ENCODE peak calls at places on chromosomes 5 and 9, in nine cellular contexts. One of them, this sample, is unnamed.

GRCh38 chr9:35193762-35194161 is 32.0 kb downstream of the UNC13B start:
- DNase-seq in kidney tubule cell: no peak
- DNase-seq in GM12864: no peak
- DNase-seq in mucosa of descending colon: no peak
- DNase-seq in fibroblast of mammary gland: peak
- DNase-seq in dermis blood vessel endothelial cell: peak
- DNase-seq in activated T-helper 1 cell treated with anti-CD3 and anti-CD28 coated beads, Interleukin-12 subunit alpha, Interleukin-12 subunit beta, Interleukin-2, Interleukin-4 antibody, amounts not matched to agents 30 ng/mL and 10 ng/mL and 1 ng/mL, durations not matched to agents 14 hours and 24 hours and 36 hours: no peak
- DNase-seq in thyroid gland: no peak
- DNase-seq in transverse colon: no peak
- DNase-seq in this sample: no peak

GRCh38 chr5:156759156-156759555 is 90.9 kb upstream of the PPP1R2B start:
- DNase-seq in mucosa of descending colon: no peak
- DNase-seq in activated T-helper 1 cell treated with anti-CD3 and anti-CD28 coated beads, Interleukin-12 subunit alpha, Interleukin-12 subunit beta, Interleukin-2, Interleukin-4 antibody, amounts not matched to agents 30 ng/mL and 10 ng/mL and 1 ng/mL, durations not matched to agents 14 hours and 24 hours and 36 hours: no peak
- DNase-seq in transverse colon: no peak
- DNase-seq in GM12864: no peak
- DNase-seq in fibroblast of mammary gland: no peak
- DNase-seq in dermis blood vessel endothelial cell: no peak
- DNase-seq in kidney tubule cell: no peak
- DNase-seq in thyroid gland: no peak
- DNase-seq in this sample: no peak

GRCh38 chr5:157670662-157671591 is at the start of gene C5orf52:
- DNase-seq in thyroid gland: peak
- DNase-seq in dermis blood vessel endothelial cell: peak
- DNase-seq in transverse colon: peak
- DNase-seq in mucosa of descending colon: peak
- DNase-seq in fibroblast of mammary gland: peak
- DNase-seq in GM12864: peak
- DNase-seq in activated T-helper 1 cell treated with anti-CD3 and anti-CD28 coated beads, Interleukin-12 subunit alpha, Interleukin-12 subunit beta, Interleukin-2, Interleukin-4 antibody, amounts not matched to agents 30 ng/mL and 10 ng/mL and 1 ng/mL, durations not matched to agents 14 hours and 24 hours and 36 hours: no peak
- DNase-seq in kidney tubule cell: peak
- DNase-seq in this sample: no peak

GRCh38 chr9:87713278-87713989 is 12.5 kb upstream of the CTSL start:
- DNase-seq in kidney tubule cell: peak
- DNase-seq in mucosa of descending colon: peak
- DNase-seq in GM12864: no peak
- DNase-seq in dermis blood vessel endothelial cell: peak
- DNase-seq in fibroblast of mammary gland: peak
- DNase-seq in activated T-helper 1 cell treated with anti-CD3 and anti-CD28 coated beads, Interleukin-12 subunit alpha, Interleukin-12 subunit beta, Interleukin-2, Interleukin-4 antibody, amounts not matched to agents 30 ng/mL and 10 ng/mL and 1 ng/mL, durations not matched to agents 14 hours and 24 hours and 36 hours: peak
- DNase-seq in thyroid gland: peak
- DNase-seq in transverse colon: peak
- DNase-seq in this sample: peak

GRCh38 chr5:34767127-34767526 is 71.8 kb upstream of the TTC23L start:
- DNase-seq in activated T-helper 1 cell treated with anti-CD3 and anti-CD28 coated beads, Interleukin-12 subunit alpha, Interleukin-12 subunit beta, Interleukin-2, Interleukin-4 antibody, amounts not matched to agents 30 ng/mL and 10 ng/mL and 1 ng/mL, durations not matched to agents 14 hours and 24 hours and 36 hours: no peak
- DNase-seq in fibroblast of mammary gland: no peak
- DNase-seq in kidney tubule cell: no peak
- DNase-seq in transverse colon: no peak
- DNase-seq in dermis blood vessel endothelial cell: no peak
- DNase-seq in mucosa of descending colon: no peak
- DNase-seq in thyroid gland: no peak
- DNase-seq in GM12864: no peak
- DNase-seq in this sample: no peak

GRCh38 chr5:175691761-175692160 is 33.9 kb downstream of the HRH2 start:
- DNase-seq in fibroblast of mammary gland: no peak
- DNase-seq in dermis blood vessel endothelial cell: no peak
- DNase-seq in transverse colon: no peak
- DNase-seq in kidney tubule cell: no peak
- DNase-seq in mucosa of descending colon: no peak
- DNase-seq in thyroid gland: no peak
- DNase-seq in activated T-helper 1 cell treated with anti-CD3 and anti-CD28 coated beads, Interleukin-12 subunit alpha, Interleukin-12 subunit beta, Interleukin-2, Interleukin-4 antibody, amounts not matched to agents 30 ng/mL and 10 ng/mL and 1 ng/mL, durations not matched to agents 14 hours and 24 hours and 36 hours: no peak
- DNase-seq in GM12864: no peak
- DNase-seq in this sample: no peak

GRCh38 chr9:100427366-100428263 is 672 bp downstream of the MSANTD3 start:
- DNase-seq in GM12864: no peak
- DNase-seq in thyroid gland: peak
- DNase-seq in activated T-helper 1 cell treated with anti-CD3 and anti-CD28 coated beads, Interleukin-12 subunit alpha, Interleukin-12 subunit beta, Interleukin-2, Interleukin-4 antibody, amounts not matched to agents 30 ng/mL and 10 ng/mL and 1 ng/mL, durations not matched to agents 14 hours and 24 hours and 36 hours: peak
- DNase-seq in dermis blood vessel endothelial cell: peak
- DNase-seq in mucosa of descending colon: peak
- DNase-seq in kidney tubule cell: peak
- DNase-seq in transverse colon: peak
- DNase-seq in fibroblast of mammary gland: peak
- DNase-seq in this sample: no peak

GRCh38 chr5:175572922-175573321 is 84.9 kb upstream of the HRH2 start:
- DNase-seq in GM12864: no peak
- DNase-seq in fibroblast of mammary gland: peak
- DNase-seq in transverse colon: peak
- DNase-seq in kidney tubule cell: peak
- DNase-seq in activated T-helper 1 cell treated with anti-CD3 and anti-CD28 coated beads, Interleukin-12 subunit alpha, Interleukin-12 subunit beta, Interleukin-2, Interleukin-4 antibody, amounts not matched to agents 30 ng/mL and 10 ng/mL and 1 ng/mL, durations not matched to agents 14 hours and 24 hours and 36 hours: no peak
- DNase-seq in thyroid gland: no peak
- DNase-seq in mucosa of descending colon: no peak
- DNase-seq in dermis blood vessel endothelial cell: peak
- DNase-seq in this sample: no peak

GRCh38 chr5:35248843-35249780 is 18.8 kb upstream of the PRLR start:
- DNase-seq in transverse colon: no peak
- DNase-seq in thyroid gland: no peak
- DNase-seq in dermis blood vessel endothelial cell: no peak
- DNase-seq in fibroblast of mammary gland: no peak
- DNase-seq in mucosa of descending colon: no peak
- DNase-seq in GM12864: no peak
- DNase-seq in activated T-helper 1 cell treated with anti-CD3 and anti-CD28 coated beads, Interleukin-12 subunit alpha, Interleukin-12 subunit beta, Interleukin-2, Interleukin-4 antibody, amounts not matched to agents 30 ng/mL and 10 ng/mL and 1 ng/mL, durations not matched to agents 14 hours and 24 hours and 36 hours: no peak
- DNase-seq in kidney tubule cell: peak
- DNase-seq in this sample: no peak

GRCh38 chr5:171120986-171121622 is 187.9 kb upstream of the TLX3 start:
- DNase-seq in kidney tubule cell: no peak
- DNase-seq in transverse colon: no peak
- DNase-seq in thyroid gland: no peak
- DNase-seq in fibroblast of mammary gland: no peak
- DNase-seq in activated T-helper 1 cell treated with anti-CD3 and anti-CD28 coated beads, Interleukin-12 subunit alpha, Interleukin-12 subunit beta, Interleukin-2, Interleukin-4 antibody, amounts not matched to agents 30 ng/mL and 10 ng/mL and 1 ng/mL, durations not matched to agents 14 hours and 24 hours and 36 hours: no peak
- DNase-seq in GM12864: no peak
- DNase-seq in mucosa of descending colon: no peak
- DNase-seq in dermis blood vessel endothelial cell: no peak
- DNase-seq in this sample: no peak

GRCh38 chr9:119004618-119004990 is 364.6 kb downstream of the BRINP1 start:
- DNase-seq in GM12864: no peak
- DNase-seq in fibroblast of mammary gland: peak
- DNase-seq in mucosa of descending colon: no peak
- DNase-seq in activated T-helper 1 cell treated with anti-CD3 and anti-CD28 coated beads, Interleukin-12 subunit alpha, Interleukin-12 subunit beta, Interleukin-2, Interleukin-4 antibody, amounts not matched to agents 30 ng/mL and 10 ng/mL and 1 ng/mL, durations not matched to agents 14 hours and 24 hours and 36 hours: no peak
- DNase-seq in kidney tubule cell: peak
- DNase-seq in thyroid gland: peak
- DNase-seq in transverse colon: peak
- DNase-seq in dermis blood vessel endothelial cell: no peak
- DNase-seq in this sample: no peak

GRCh38 chr5:138949988-138950387 is 74.9 kb upstream of the LRRTM2 start:
- DNase-seq in transverse colon: no peak
- DNase-seq in thyroid gland: peak
- DNase-seq in dermis blood vessel endothelial cell: no peak
- DNase-seq in mucosa of descending colon: no peak
- DNase-seq in kidney tubule cell: no peak
- DNase-seq in activated T-helper 1 cell treated with anti-CD3 and anti-CD28 coated beads, Interleukin-12 subunit alpha, Interleukin-12 subunit beta, Interleukin-2, Interleukin-4 antibody, amounts not matched to agents 30 ng/mL and 10 ng/mL and 1 ng/mL, durations not matched to agents 14 hours and 24 hours and 36 hours: no peak
- DNase-seq in fibroblast of mammary gland: no peak
- DNase-seq in GM12864: no peak
- DNase-seq in this sample: no peak